ENCODE peak calls at places on chromosomes 3 and 15, in five cellular contexts. One of them, this sample, is unnamed.

GRCh38 chr3:10470666-10471336 is 34.6 kb downstream of the ATP2B2 start:
- DNase-seq in GM12891: no peak
- DNase-seq in Daoy: no peak
- DNase-seq in lung microvascular endothelial cell: no peak
- DNase-seq in IMR-90: no peak
- DNase-seq in this sample: no peak

GRCh38 chr15:74442063-74442462 is 8.3 kb upstream of the SEMA7A start:
- DNase-seq in GM12891: no peak
- DNase-seq in Daoy: no peak
- DNase-seq in lung microvascular endothelial cell: no peak
- DNase-seq in IMR-90: no peak
- DNase-seq in this sample: no peak

GRCh38 chr3:189331002-189331418 is 159.2 kb downstream of the TPRG1 start:
- DNase-seq in GM12891: no peak
- DNase-seq in Daoy: no peak
- DNase-seq in lung microvascular endothelial cell: no peak
- DNase-seq in IMR-90: no peak
- DNase-seq in this sample: no peak

GRCh38 chr3:128351476-128352085 is 115.1 kb downstream of the DNAJB8 start:
- DNase-seq in GM12891: no peak
- DNase-seq in Daoy: no peak
- DNase-seq in lung microvascular endothelial cell: no peak
- DNase-seq in IMR-90: no peak
- DNase-seq in this sample: no peak

GRCh38 chr3:152703245-152703900 is 131.6 kb upstream of the P2RY1 start:
- DNase-seq in GM12891: no peak
- DNase-seq in Daoy: no peak
- DNase-seq in lung microvascular endothelial cell: no peak
- DNase-seq in IMR-90: no peak
- DNase-seq in this sample: no peak

GRCh38 chr15:42264790-42265189 is 8.2 kb upstream of the GANC start:
- DNase-seq in GM12891: no peak
- DNase-seq in Daoy: no peak
- DNase-seq in lung microvascular endothelial cell: no peak
- DNase-seq in IMR-90: no peak
- DNase-seq in this sample: no peak

GRCh38 chr3:197752107-197752506 is 2.4 kb downstream of the FYTTD1 start:
- DNase-seq in GM12891: no peak
- DNase-seq in Daoy: no peak
- DNase-seq in lung microvascular endothelial cell: no peak
- DNase-seq in IMR-90: no peak
- DNase-seq in this sample: no peak

GRCh38 chr3:149363053-149363452 is 14.4 kb downstream of the TM4SF1 start:
- DNase-seq in GM12891: no peak
- DNase-seq in Daoy: no peak
- DNase-seq in lung microvascular endothelial cell: peak
- DNase-seq in IMR-90: peak
- DNase-seq in this sample: no peak

GRCh38 chr3:99108508-99108907 is 207.0 kb upstream of the DCBLD2 start:
- DNase-seq in GM12891: no peak
- DNase-seq in Daoy: peak
- DNase-seq in lung microvascular endothelial cell: peak
- DNase-seq in IMR-90: peak
- DNase-seq in this sample: no peak

GRCh38 chr3:188043891-188044290 is 110.1 kb upstream of the LPP start:
- DNase-seq in GM12891: no peak
- DNase-seq in Daoy: no peak
- DNase-seq in lung microvascular endothelial cell: no peak
- DNase-seq in IMR-90: no peak
- DNase-seq in this sample: no peak

GRCh38 chr3:106795553-106795952 is 581.7 kb upstream of the CCDC54 start:
- DNase-seq in GM12891: no peak
- DNase-seq in Daoy: no peak
- DNase-seq in lung microvascular endothelial cell: no peak
- DNase-seq in IMR-90: no peak
- DNase-seq in this sample: no peak

GRCh38 chr3:78822741-78823140 is 945.1 kb downstream of the ROBO1 start:
- DNase-seq in GM12891: no peak
- DNase-seq in Daoy: no peak
- DNase-seq in lung microvascular endothelial cell: no peak
- DNase-seq in IMR-90: no peak
- DNase-seq in this sample: no peak

GRCh38 chr15:64507293-64507802 is 47.0 kb downstream of the ZNF609 start:
- DNase-seq in GM12891: peak
- DNase-seq in Daoy: peak
- DNase-seq in lung microvascular endothelial cell: peak
- DNase-seq in IMR-90: peak
- DNase-seq in this sample: no peak

GRCh38 chr15:73992594-73992898 is 451 bp upstream of the STOML1 start:
- DNase-seq in GM12891: no peak
- DNase-seq in Daoy: no peak
- DNase-seq in lung microvascular endothelial cell: no peak
- DNase-seq in IMR-90: no peak
- DNase-seq in this sample: no peak

GRCh38 chr3:129975332-129976090 is 991 bp downstream of the TRH start:
- DNase-seq in GM12891: peak
- DNase-seq in Daoy: no peak
- DNase-seq in lung microvascular endothelial cell: no peak
- DNase-seq in IMR-90: no peak
- DNase-seq in this sample: no peak

GRCh38 chr3:188635258-188636038 is 481.5 kb downstream of the LPP start:
- DNase-seq in GM12891: no peak
- DNase-seq in Daoy: no peak
- DNase-seq in lung microvascular endothelial cell: no peak
- DNase-seq in IMR-90: peak
- DNase-seq in this sample: no peak

GRCh38 chr3:127386490-127386889 is 98.6 kb upstream of the PRR20G start:
- DNase-seq in GM12891: no peak
- DNase-seq in Daoy: no peak
- DNase-seq in lung microvascular endothelial cell: no peak
- DNase-seq in IMR-90: no peak
- DNase-seq in this sample: no peak

GRCh38 chr15:73344051-73344450 is 24.7 kb downstream of the HCN4 start:
- DNase-seq in GM12891: no peak
- DNase-seq in Daoy: peak
- DNase-seq in lung microvascular endothelial cell: no peak
- DNase-seq in IMR-90: peak
- DNase-seq in this sample: no peak

GRCh38 chr15:59918994-59919951 is 84.8 kb upstream of the FOXB1 start:
- DNase-seq in GM12891: peak
- DNase-seq in Daoy: peak
- DNase-seq in lung microvascular endothelial cell: peak
- DNase-seq in IMR-90: peak
- DNase-seq in this sample: no peak

GRCh38 chr3:96192951-96193350 is 621.4 kb upstream of the EPHA6 start:
- DNase-seq in GM12891: no peak
- DNase-seq in Daoy: no peak
- DNase-seq in lung microvascular endothelial cell: peak
- DNase-seq in IMR-90: no peak
- DNase-seq in this sample: no peak

GRCh38 chr15:101049282-101049681 is 130.1 kb downstream of the LRRK1 start:
- DNase-seq in GM12891: no peak
- DNase-seq in Daoy: no peak
- DNase-seq in lung microvascular endothelial cell: no peak
- DNase-seq in IMR-90: no peak
- DNase-seq in this sample: no peak

GRCh38 chr3:38723569-38724391 is 74.3 kb upstream of the SCN5A start:
- DNase-seq in GM12891: no peak
- DNase-seq in Daoy: no peak
- DNase-seq in lung microvascular endothelial cell: peak
- DNase-seq in IMR-90: no peak
- DNase-seq in this sample: no peak

GRCh38 chr3:48467473-48468267 is 21.1 kb downstream of the ATRIP start:
- DNase-seq in GM12891: no peak
- DNase-seq in Daoy: no peak
- DNase-seq in lung microvascular endothelial cell: no peak
- DNase-seq in IMR-90: no peak
- DNase-seq in this sample: no peak

GRCh38 chr3:117893638-117894037 is 1141.0 kb downstream of the IGSF11 start:
- DNase-seq in GM12891: no peak
- DNase-seq in Daoy: peak
- DNase-seq in lung microvascular endothelial cell: peak
- DNase-seq in IMR-90: no peak
- DNase-seq in this sample: no peak

GRCh38 chr15:73751896-73752816 is 995 bp downstream of the INSYN1 start:
- DNase-seq in GM12891: no peak
- DNase-seq in Daoy: no peak
- DNase-seq in lung microvascular endothelial cell: no peak
- DNase-seq in IMR-90: no peak
- DNase-seq in this sample: no peak

GRCh38 chr15:38455096-38455495 is 1.2 kb downstream of the FAM98B start:
- DNase-seq in GM12891: no peak
- DNase-seq in Daoy: no peak
- DNase-seq in lung microvascular endothelial cell: no peak
- DNase-seq in IMR-90: peak
- DNase-seq in this sample: no peak

GRCh38 chr15:40313531-40314398 is 6.0 kb upstream of the PLCB2 start:
- DNase-seq in GM12891: no peak
- DNase-seq in Daoy: peak
- DNase-seq in lung microvascular endothelial cell: peak
- DNase-seq in IMR-90: no peak
- DNase-seq in this sample: no peak

GRCh38 chr3:110774496-110775265 is 296.9 kb upstream of the NECTIN3 start:
- DNase-seq in GM12891: no peak
- DNase-seq in Daoy: peak
- DNase-seq in lung microvascular endothelial cell: peak
- DNase-seq in IMR-90: peak
- DNase-seq in this sample: no peak

GRCh38 chr3:104521606-104522336 is 844.9 kb upstream of the ALCAM start:
- DNase-seq in GM12891: no peak
- DNase-seq in Daoy: no peak
- DNase-seq in lung microvascular endothelial cell: no peak
- DNase-seq in IMR-90: no peak
- DNase-seq in this sample: no peak

GRCh38 chr3:9600597-9600996 is 47.0 kb upstream of the LHFPL4 start:
- DNase-seq in GM12891: no peak
- DNase-seq in Daoy: peak
- DNase-seq in lung microvascular endothelial cell: no peak
- DNase-seq in IMR-90: no peak
- DNase-seq in this sample: no peak

GRCh38 chr3:48301814-48302194 is 31.7 kb downstream of the SPINK8 start:
- DNase-seq in GM12891: peak
- DNase-seq in Daoy: peak
- DNase-seq in lung microvascular endothelial cell: peak
- DNase-seq in IMR-90: peak
- DNase-seq in this sample: no peak

GRCh38 chr3:32431481-32431880 is 39.8 kb downstream of the CMTM7 start:
- DNase-seq in GM12891: no peak
- DNase-seq in Daoy: no peak
- DNase-seq in lung microvascular endothelial cell: no peak
- DNase-seq in IMR-90: no peak
- DNase-seq in this sample: no peak

GRCh38 chr3:197847866-197848401 is 56.9 kb downstream of the LRCH3 start:
- DNase-seq in GM12891: peak
- DNase-seq in Daoy: peak
- DNase-seq in lung microvascular endothelial cell: peak
- DNase-seq in IMR-90: peak
- DNase-seq in this sample: no peak

GRCh38 chr3:148042663-148043445 is 633.7 kb downstream of the ZIC1 start:
- DNase-seq in GM12891: no peak
- DNase-seq in Daoy: peak
- DNase-seq in lung microvascular endothelial cell: peak
- DNase-seq in IMR-90: peak
- DNase-seq in this sample: no peak

GRCh38 chr3:97510795-97511194 is 253.8 kb upstream of the ARL6 start:
- DNase-seq in GM12891: no peak
- DNase-seq in Daoy: no peak
- DNase-seq in lung microvascular endothelial cell: no peak
- DNase-seq in IMR-90: no peak
- DNase-seq in this sample: no peak

GRCh38 chr3:124600765-124601164 is 129.5 kb upstream of the UMPS start:
- DNase-seq in GM12891: no peak
- DNase-seq in Daoy: peak
- DNase-seq in lung microvascular endothelial cell: peak
- DNase-seq in IMR-90: no peak
- DNase-seq in this sample: no peak

GRCh38 chr3:157122116-157122515 is 37.8 kb downstream of the CCNL1 start:
- DNase-seq in GM12891: no peak
- DNase-seq in Daoy: peak
- DNase-seq in lung microvascular endothelial cell: peak
- DNase-seq in IMR-90: peak
- DNase-seq in this sample: no peak

GRCh38 chr15:51172190-51172589 is 77.5 kb upstream of the TNFAIP8L3 start:
- DNase-seq in GM12891: no peak
- DNase-seq in Daoy: no peak
- DNase-seq in lung microvascular endothelial cell: peak
- DNase-seq in IMR-90: peak
- DNase-seq in this sample: no peak

This sample was measured in activated naive CD8-positive, alpha-beta T cell treated with anti-CD3 and anti-CD28 coated beads, Interleukin-2, amount 50 U/mL, for 16 hours.